ENCODE peak calls at places on chromosomes 7 and 10, in nine cellular contexts. One of them, this sample, is unnamed.

GRCh38 chr7:142420554-142421362 is 162.9 kb upstream of the PRSS58 start:
- DNase-seq in GM23338: peak; percentile 50
- DNase-seq in left ventricle myocardium inferior: no peak
- DNase-seq in left lung: no peak
- DNase-seq in lower lobe of right lung: no peak
- DNase-seq in A549: peak; percentile 8
- DNase-seq in DND-41: peak; percentile 55
- DNase-seq in endodermal cell: peak; percentile 74
- DNase-seq in AG04450: no peak
- DNase-seq in this sample: peak; percentile 40

GRCh38 chr7:117790731-117791130 is 82.5 kb downstream of the CTTNBP2 start:
- DNase-seq in DND-41: no peak
- DNase-seq in GM23338: no peak
- DNase-seq in AG04450: no peak
- DNase-seq in A549: no peak
- DNase-seq in left ventricle myocardium inferior: no peak
- DNase-seq in endodermal cell: no peak
- DNase-seq in lower lobe of right lung: no peak
- DNase-seq in left lung: no peak
- DNase-seq in this sample: no peak

GRCh38 chr7:48402721-48403120 is 231.5 kb downstream of the ABCA13 start:
- DNase-seq in DND-41: no peak
- DNase-seq in GM23338: no peak
- DNase-seq in endodermal cell: no peak
- DNase-seq in left ventricle myocardium inferior: no peak
- DNase-seq in AG04450: no peak
- DNase-seq in left lung: no peak
- DNase-seq in lower lobe of right lung: no peak
- DNase-seq in A549: no peak
- DNase-seq in this sample: no peak

GRCh38 chr10:109464949-109465348 is 458.4 kb downstream of the XPNPEP1 start:
- DNase-seq in left ventricle myocardium inferior: no peak
- DNase-seq in left lung: no peak
- DNase-seq in DND-41: no peak
- DNase-seq in endodermal cell: no peak
- DNase-seq in GM23338: no peak
- DNase-seq in lower lobe of right lung: no peak
- DNase-seq in AG04450: no peak
- DNase-seq in A549: no peak
- DNase-seq in this sample: no peak

GRCh38 chr7:71636329-71636728 is 504.4 kb downstream of the GALNT17 start:
- DNase-seq in lower lobe of right lung: no peak
- DNase-seq in DND-41: no peak
- DNase-seq in GM23338: peak; percentile 58
- DNase-seq in endodermal cell: peak; percentile 88
- DNase-seq in A549: no peak
- DNase-seq in left lung: no peak
- DNase-seq in AG04450: no peak
- DNase-seq in left ventricle myocardium inferior: no peak
- DNase-seq in this sample: peak; percentile 78

GRCh38 chr7:144842377-144842851 is 6.6 kb upstream of the TPK1 start:
- DNase-seq in left ventricle myocardium inferior: peak; percentile 24
- DNase-seq in lower lobe of right lung: peak; percentile 68
- DNase-seq in left lung: peak; percentile 66
- DNase-seq in AG04450: no peak
- DNase-seq in DND-41: no peak
- DNase-seq in endodermal cell: peak; percentile 54
- DNase-seq in A549: no peak
- DNase-seq in GM23338: peak; percentile 67
- DNase-seq in this sample: no peak

GRCh38 chr10:28839600-28840007 is 162.3 kb downstream of the BAMBI start:
- DNase-seq in left ventricle myocardium inferior: peak; percentile 17
- DNase-seq in endodermal cell: peak; percentile 10
- DNase-seq in A549: no peak
- DNase-seq in AG04450: no peak
- DNase-seq in GM23338: no peak
- DNase-seq in DND-41: no peak
- DNase-seq in lower lobe of right lung: no peak
- DNase-seq in left lung: no peak
- DNase-seq in this sample: no peak

GRCh38 chr10:103504181-103504783 is 10.8 kb downstream of the NEURL1 start:
- DNase-seq in A549: peak; percentile 85
- DNase-seq in lower lobe of right lung: no peak
- DNase-seq in left ventricle myocardium inferior: no peak
- DNase-seq in GM23338: no peak
- DNase-seq in DND-41: peak; percentile 59
- DNase-seq in left lung: no peak
- DNase-seq in endodermal cell: peak; percentile 78
- DNase-seq in AG04450: peak; percentile 70
- DNase-seq in this sample: no peak

GRCh38 chr10:72297281-72297967 is 23.7 kb downstream of the DDIT4 start:
- DNase-seq in AG04450: peak; percentile 56
- DNase-seq in lower lobe of right lung: peak; percentile 91
- DNase-seq in GM23338: peak; percentile 28
- DNase-seq in left lung: peak; percentile 93
- DNase-seq in endodermal cell: no peak
- DNase-seq in left ventricle myocardium inferior: peak; percentile 84
- DNase-seq in A549: no peak
- DNase-seq in DND-41: peak; percentile 97
- DNase-seq in this sample: no peak

GRCh38 chr7:75565129-75565528 is 73.0 kb downstream of the SPDYE5 start:
- DNase-seq in DND-41: no peak
- DNase-seq in endodermal cell: no peak
- DNase-seq in GM23338: peak; percentile 8
- DNase-seq in AG04450: peak; percentile 62
- DNase-seq in left ventricle myocardium inferior: no peak
- DNase-seq in A549: no peak
- DNase-seq in lower lobe of right lung: no peak
- DNase-seq in left lung: no peak
- DNase-seq in this sample: no peak

GRCh38 chr7:30723776-30724175 is 28.2 kb upstream of the INMT start:
- DNase-seq in GM23338: no peak
- DNase-seq in endodermal cell: no peak
- DNase-seq in AG04450: no peak
- DNase-seq in A549: no peak
- DNase-seq in left lung: no peak
- DNase-seq in left ventricle myocardium inferior: no peak
- DNase-seq in lower lobe of right lung: no peak
- DNase-seq in DND-41: no peak
- DNase-seq in this sample: no peak

GRCh38 chr7:86908948-86909347 is 150.5 kb downstream of the ELAPOR2 start:
- DNase-seq in left lung: no peak
- DNase-seq in DND-41: peak; percentile 11
- DNase-seq in endodermal cell: peak; percentile 63
- DNase-seq in left ventricle myocardium inferior: no peak
- DNase-seq in lower lobe of right lung: no peak
- DNase-seq in AG04450: no peak
- DNase-seq in GM23338: peak; percentile 66
- DNase-seq in A549: no peak
- DNase-seq in this sample: no peak

GRCh38 chr10:772227-772637 is 82.8 kb upstream of the DIP2C start:
- DNase-seq in AG04450: no peak
- DNase-seq in GM23338: no peak
- DNase-seq in left lung: no peak
- DNase-seq in endodermal cell: no peak
- DNase-seq in left ventricle myocardium inferior: no peak
- DNase-seq in lower lobe of right lung: peak; percentile 36
- DNase-seq in A549: no peak
- DNase-seq in DND-41: no peak
- DNase-seq in this sample: peak; percentile 67

GRCh38 chr10:117362313-117362712 is 12.9 kb downstream of the PDZD8 start:
- DNase-seq in GM23338: no peak
- DNase-seq in lower lobe of right lung: no peak
- DNase-seq in AG04450: no peak
- DNase-seq in endodermal cell: no peak
- DNase-seq in left lung: no peak
- DNase-seq in left ventricle myocardium inferior: no peak
- DNase-seq in DND-41: no peak
- DNase-seq in A549: no peak
- DNase-seq in this sample: no peak

GRCh38 chr10:93463723-93464511 is 18.2 kb downstream of the MYOF start:
- DNase-seq in AG04450: no peak
- DNase-seq in DND-41: no peak
- DNase-seq in A549: no peak
- DNase-seq in lower lobe of right lung: peak; percentile 62
- DNase-seq in endodermal cell: no peak
- DNase-seq in left lung: peak; percentile 59
- DNase-seq in left ventricle myocardium inferior: no peak
- DNase-seq in GM23338: no peak
- DNase-seq in this sample: no peak

GRCh38 chr7:32618987-32619386 is 123.7 kb downstream of the AVL9 start:
- DNase-seq in left ventricle myocardium inferior: no peak
- DNase-seq in A549: no peak
- DNase-seq in lower lobe of right lung: no peak
- DNase-seq in DND-41: no peak
- DNase-seq in left lung: no peak
- DNase-seq in GM23338: no peak
- DNase-seq in endodermal cell: no peak
- DNase-seq in AG04450: no peak
- DNase-seq in this sample: no peak

GRCh38 chr7:78769551-78770101 is 683.8 kb downstream of the MAGI2 start:
- DNase-seq in left ventricle myocardium inferior: no peak
- DNase-seq in A549: no peak
- DNase-seq in AG04450: no peak
- DNase-seq in endodermal cell: peak; percentile 52
- DNase-seq in lower lobe of right lung: no peak
- DNase-seq in GM23338: no peak
- DNase-seq in DND-41: no peak
- DNase-seq in left lung: no peak
- DNase-seq in this sample: no peak

GRCh38 chr10:94622666-94623205 is 60.8 kb upstream of the CYP2C18 start:
- DNase-seq in A549: no peak
- DNase-seq in GM23338: no peak
- DNase-seq in DND-41: no peak
- DNase-seq in endodermal cell: no peak
- DNase-seq in AG04450: no peak
- DNase-seq in lower lobe of right lung: no peak
- DNase-seq in left lung: no peak
- DNase-seq in left ventricle myocardium inferior: no peak
- DNase-seq in this sample: no peak
- H3K27ac ChIP-seq in A549: no peak overlapping the region
- H3K27ac ChIP-seq in GM23338: peak overlapping the region; percentile 85
- H3K27ac ChIP-seq in DND-41: no peak overlapping the region
- H3K27ac ChIP-seq in endodermal cell: peak overlapping the region; percentile 64
- H3K27ac ChIP-seq in AG04450: no peak overlapping the region
- H3K27ac ChIP-seq in lower lobe of right lung: no peak overlapping the region
- H3K27ac ChIP-seq in left lung: no peak overlapping the region
- H3K27ac ChIP-seq in left ventricle myocardium inferior: no peak overlapping the region
- H3K27ac ChIP-seq in this sample: no peak overlapping the region

GRCh38 chr10:125112697-125113494 is 47.5 kb downstream of the CTBP2 start:
- DNase-seq in endodermal cell: no peak
- DNase-seq in AG04450: no peak
- DNase-seq in A549: no peak
- DNase-seq in left lung: no peak
- DNase-seq in left ventricle myocardium inferior: no peak
- DNase-seq in lower lobe of right lung: no peak
- DNase-seq in GM23338: no peak
- DNase-seq in DND-41: no peak
- DNase-seq in this sample: no peak
- H3K27ac ChIP-seq in endodermal cell: no peak overlapping the region
- H3K27ac ChIP-seq in AG04450: no peak overlapping the region
- H3K27ac ChIP-seq in A549: no peak overlapping the region
- H3K27ac ChIP-seq in left lung: no peak overlapping the region
- H3K27ac ChIP-seq in left ventricle myocardium inferior: no peak overlapping the region
- H3K27ac ChIP-seq in lower lobe of right lung: no peak overlapping the region
- H3K27ac ChIP-seq in GM23338: no peak overlapping the region
- H3K27ac ChIP-seq in DND-41: no peak overlapping the region
- H3K27ac ChIP-seq in this sample: no peak overlapping the region

GRCh38 chr7:13057462-13058200 is 370.2 kb downstream of the ARL4A start:
- DNase-seq in DND-41: no peak
- DNase-seq in A549: no peak
- DNase-seq in AG04450: no peak
- DNase-seq in endodermal cell: no peak
- DNase-seq in lower lobe of right lung: no peak
- DNase-seq in left ventricle myocardium inferior: no peak
- DNase-seq in left lung: no peak
- DNase-seq in GM23338: no peak
- DNase-seq in this sample: no peak

GRCh38 chr7:13050703-13051102 is 363.3 kb downstream of the ARL4A start:
- DNase-seq in AG04450: peak; percentile 61
- DNase-seq in DND-41: no peak
- DNase-seq in A549: peak; percentile 15
- DNase-seq in left lung: no peak
- DNase-seq in GM23338: no peak
- DNase-seq in endodermal cell: no peak
- DNase-seq in lower lobe of right lung: no peak
- DNase-seq in left ventricle myocardium inferior: no peak
- DNase-seq in this sample: no peak

GRCh38 chr7:13061115-13061514 is 373.7 kb downstream of the ARL4A start:
- DNase-seq in DND-41: no peak
- DNase-seq in endodermal cell: no peak
- DNase-seq in A549: no peak
- DNase-seq in lower lobe of right lung: no peak
- DNase-seq in left lung: no peak
- DNase-seq in AG04450: no peak
- DNase-seq in left ventricle myocardium inferior: no peak
- DNase-seq in GM23338: no peak
- DNase-seq in this sample: no peak

GRCh38 chr7:13060173-13060572 is 372.7 kb downstream of the ARL4A start:
- DNase-seq in GM23338: no peak
- DNase-seq in DND-41: no peak
- DNase-seq in left ventricle myocardium inferior: no peak
- DNase-seq in endodermal cell: no peak
- DNase-seq in A549: no peak
- DNase-seq in lower lobe of right lung: no peak
- DNase-seq in AG04450: no peak
- DNase-seq in left lung: no peak
- DNase-seq in this sample: no peak

GRCh38 chr7:13055732-13056369 is 368.4 kb downstream of the ARL4A start:
- DNase-seq in left ventricle myocardium inferior: no peak
- DNase-seq in AG04450: no peak
- DNase-seq in DND-41: no peak
- DNase-seq in A549: no peak
- DNase-seq in GM23338: no peak
- DNase-seq in endodermal cell: no peak
- DNase-seq in lower lobe of right lung: no peak
- DNase-seq in left lung: no peak
- DNase-seq in this sample: no peak
- H3K27ac ChIP-seq in left ventricle myocardium inferior: no peak overlapping the region
- H3K27ac ChIP-seq in AG04450: no peak overlapping the region
- H3K27ac ChIP-seq in DND-41: no peak overlapping the region
- H3K27ac ChIP-seq in A549: no peak overlapping the region
- H3K27ac ChIP-seq in GM23338: no peak overlapping the region
- H3K27ac ChIP-seq in endodermal cell: no peak overlapping the region
- H3K27ac ChIP-seq in lower lobe of right lung: peak overlapping the region; percentile 13
- H3K27ac ChIP-seq in left lung: no peak overlapping the region
- H3K27ac ChIP-seq in this sample: no peak overlapping the region

GRCh38 chr7:1437155-1437880 is 22.0 kb downstream of the MICALL2 start:
- DNase-seq in endodermal cell: no peak
- DNase-seq in left lung: no peak
- DNase-seq in left ventricle myocardium inferior: no peak
- DNase-seq in AG04450: no peak
- DNase-seq in lower lobe of right lung: no peak
- DNase-seq in A549: no peak
- DNase-seq in DND-41: no peak
- DNase-seq in GM23338: no peak
- DNase-seq in this sample: no peak
- H3K27ac ChIP-seq in endodermal cell: no peak overlapping the region
- H3K27ac ChIP-seq in left lung: no peak overlapping the region
- H3K27ac ChIP-seq in left ventricle myocardium inferior: no peak overlapping the region
- H3K27ac ChIP-seq in AG04450: no peak overlapping the region
- H3K27ac ChIP-seq in lower lobe of right lung: no peak overlapping the region
- H3K27ac ChIP-seq in A549: no peak overlapping the region
- H3K27ac ChIP-seq in DND-41: no peak overlapping the region
- H3K27ac ChIP-seq in GM23338: no peak overlapping the region
- H3K27ac ChIP-seq in this sample: no peak overlapping the region

This sample was measured in H9.